ENCODE peak calls at places on chromosomes 3 and 15, in five cellular contexts. One of them, this sample, is unnamed.

GRCh38 chr3:127389415-127389814 is 101.6 kb upstream of the PRR20G start:
- DNase-seq in NB4: no peak
- DNase-seq in pancreas: no peak
- DNase-seq in fibroblast of pulmonary artery: no peak
- DNase-seq in AG04450: no peak
- DNase-seq in this sample: no peak

GRCh38 chr15:52726195-52726594 is 47.0 kb upstream of the ATOSA start:
- DNase-seq in NB4: no peak
- DNase-seq in fibroblast of pulmonary artery: no peak
- DNase-seq in AG04450: no peak
- DNase-seq in pancreas: no peak
- DNase-seq in this sample: no peak

GRCh38 chr3:114093596-114093995 is 37.1 kb downstream of the QTRT2 start:
- DNase-seq in fibroblast of pulmonary artery: peak
- DNase-seq in NB4: peak
- DNase-seq in AG04450: peak
- DNase-seq in pancreas: no peak
- DNase-seq in this sample: peak

GRCh38 chr3:126353694-126354321 is 3.4 kb downstream of the KLF15 start:
- DNase-seq in AG04450: no peak
- DNase-seq in fibroblast of pulmonary artery: no peak
- DNase-seq in pancreas: no peak
- DNase-seq in NB4: no peak
- DNase-seq in this sample: no peak

GRCh38 chr15:100783296-100783695 is 96.3 kb upstream of the ALDH1A3 start:
- DNase-seq in NB4: no peak
- DNase-seq in fibroblast of pulmonary artery: no peak
- DNase-seq in pancreas: no peak
- DNase-seq in AG04450: no peak
- DNase-seq in this sample: no peak

GRCh38 chr3:148235566-148235965 is 462.1 kb upstream of the AGTR1 start:
- DNase-seq in AG04450: no peak
- DNase-seq in fibroblast of pulmonary artery: no peak
- DNase-seq in pancreas: no peak
- DNase-seq in NB4: no peak
- DNase-seq in this sample: no peak

GRCh38 chr3:28576590-28577220 is 228.1 kb upstream of the AZI2 start:
- DNase-seq in pancreas: no peak
- DNase-seq in fibroblast of pulmonary artery: no peak
- DNase-seq in AG04450: no peak
- DNase-seq in NB4: no peak
- DNase-seq in this sample: no peak

GRCh38 chr3:141659821-141660597 is 78.1 kb upstream of the RNF7 start:
- DNase-seq in fibroblast of pulmonary artery: no peak
- DNase-seq in NB4: peak
- DNase-seq in pancreas: peak
- DNase-seq in AG04450: no peak
- DNase-seq in this sample: no peak

GRCh38 chr15:63983071-63983711 is 63.1 kb downstream of the DAPK2 start:
- DNase-seq in AG04450: no peak
- DNase-seq in fibroblast of pulmonary artery: no peak
- DNase-seq in pancreas: no peak
- DNase-seq in NB4: peak
- DNase-seq in this sample: no peak

GRCh38 chr3:188123170-188123920 is 30.6 kb upstream of the LPP start:
- DNase-seq in NB4: peak
- DNase-seq in AG04450: no peak
- DNase-seq in fibroblast of pulmonary artery: peak
- DNase-seq in pancreas: no peak
- DNase-seq in this sample: no peak

GRCh38 chr3:32106929-32107362 is 526 bp downstream of the GPD1L start:
- DNase-seq in fibroblast of pulmonary artery: peak
- DNase-seq in pancreas: peak
- DNase-seq in AG04450: no peak
- DNase-seq in NB4: peak
- DNase-seq in this sample: no peak

GRCh38 chr3:182142928-182143327 is 431.2 kb downstream of the SOX2 start:
- DNase-seq in pancreas: no peak
- DNase-seq in AG04450: no peak
- DNase-seq in NB4: no peak
- DNase-seq in fibroblast of pulmonary artery: no peak
- DNase-seq in this sample: no peak

GRCh38 chr15:40775740-40776536 is 6.2 kb downstream of the C15orf62 start:
- DNase-seq in fibroblast of pulmonary artery: no peak
- DNase-seq in NB4: no peak
- DNase-seq in AG04450: no peak
- DNase-seq in pancreas: no peak
- DNase-seq in this sample: no peak

GRCh38 chr3:30622047-30622545 is 15.7 kb downstream of the TGFBR2 start:
- DNase-seq in NB4: no peak
- DNase-seq in pancreas: no peak
- DNase-seq in AG04450: no peak
- DNase-seq in fibroblast of pulmonary artery: no peak
- DNase-seq in this sample: no peak
- H3K4me3 ChIP-seq in NB4: no peak
- H3K4me3 ChIP-seq in pancreas: no peak
- H3K4me3 ChIP-seq in AG04450: no peak
- H3K4me3 ChIP-seq in fibroblast of pulmonary artery: no peak
- H3K4me3 ChIP-seq in this sample: no peak

GRCh38 chr15:62904511-62904910 is 138.0 kb upstream of the TPM1 start:
- DNase-seq in AG04450: no peak
- DNase-seq in NB4: no peak
- DNase-seq in pancreas: no peak
- DNase-seq in fibroblast of pulmonary artery: no peak
- DNase-seq in this sample: no peak
- TF ChIP-seq CTCF in AG04450: no peak
- TF ChIP-seq CTCF in NB4: no peak
- TF ChIP-seq CTCF in pancreas: no peak
- TF ChIP-seq CTCF in fibroblast of pulmonary artery: no peak
- TF ChIP-seq CTCF in this sample: no peak

GRCh38 chr15:72227720-72228119 is 3.3 kb downstream of the PKM start:
- DNase-seq in pancreas: no peak
- DNase-seq in NB4: peak
- DNase-seq in AG04450: no peak
- DNase-seq in fibroblast of pulmonary artery: no peak
- DNase-seq in this sample: no peak
- H3K4me3 ChIP-seq in pancreas: no peak
- H3K4me3 ChIP-seq in NB4: peak
- H3K4me3 ChIP-seq in AG04450: peak
- H3K4me3 ChIP-seq in fibroblast of pulmonary artery: peak
- H3K4me3 ChIP-seq in this sample: peak

DNA sequence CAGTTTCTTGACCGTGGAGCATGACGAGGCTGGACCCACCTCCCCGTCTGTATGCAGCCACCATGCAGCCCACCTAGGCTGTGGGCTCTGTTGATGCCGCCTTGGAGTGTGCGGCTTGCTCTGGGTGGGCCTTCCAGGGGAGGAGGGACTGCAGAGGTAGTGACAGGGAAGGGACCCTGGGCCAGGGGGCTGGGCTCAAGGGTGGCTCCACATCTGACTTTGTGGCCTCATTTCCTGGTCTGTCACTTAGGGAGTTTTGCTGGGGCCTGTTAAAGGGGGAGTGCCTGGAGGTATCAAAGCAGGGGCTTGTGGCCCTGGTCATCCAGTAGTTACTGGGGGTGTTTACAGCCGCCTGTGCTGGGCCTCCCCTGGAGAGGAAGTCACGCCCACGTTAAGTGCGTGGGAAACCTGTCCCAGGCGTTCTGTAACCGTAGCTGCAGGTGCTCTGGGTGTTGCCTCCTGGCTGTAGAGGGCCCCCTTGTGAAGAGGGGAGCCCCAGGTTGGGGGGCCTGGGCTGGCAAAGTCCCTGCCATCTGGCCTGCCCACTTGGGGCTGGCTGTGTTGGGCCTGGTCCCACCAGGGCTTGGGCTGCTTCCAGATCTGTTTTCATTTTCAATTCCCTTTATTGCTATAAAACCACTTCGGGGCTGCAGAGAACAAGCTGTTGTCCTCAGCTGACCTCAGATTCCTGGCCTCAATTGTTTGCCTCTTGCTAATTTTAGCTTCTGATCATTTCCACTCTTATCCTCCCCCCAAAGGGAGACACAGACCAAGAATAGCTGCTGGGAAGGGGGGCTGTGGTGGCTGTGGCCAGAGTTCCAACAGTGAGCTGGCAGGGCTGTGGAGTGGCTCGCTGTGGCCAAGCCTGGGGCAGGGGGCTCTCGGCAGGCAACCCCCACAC is 26.5 kb downstream of the KLF13 start:
- DNase-seq in AG04450: peak
- DNase-seq in NB4: peak
- DNase-seq in fibroblast of pulmonary artery: peak
- DNase-seq in pancreas: peak
- DNase-seq in this sample: peak
- TF ChIP-seq CTCF in AG04450: no peak
- TF ChIP-seq CTCF in NB4: no peak
- TF ChIP-seq CTCF in fibroblast of pulmonary artery: no peak
- TF ChIP-seq CTCF in pancreas: no peak
- TF ChIP-seq CTCF in this sample: no peak

GRCh38 chr3:136351905-136352304 is 101.8 kb downstream of the PCCB start:
- DNase-seq in AG04450: no peak
- DNase-seq in pancreas: no peak
- DNase-seq in fibroblast of pulmonary artery: no peak
- DNase-seq in NB4: no peak
- DNase-seq in this sample: no peak

GRCh38 chr3:136353461-136353860 is 103.3 kb downstream of the PCCB start:
- DNase-seq in fibroblast of pulmonary artery: no peak
- DNase-seq in pancreas: no peak
- DNase-seq in NB4: no peak
- DNase-seq in AG04450: no peak
- DNase-seq in this sample: no peak

GRCh38 chr3:136351351-136351750 is 101.2 kb downstream of the PCCB start:
- DNase-seq in pancreas: no peak
- DNase-seq in AG04450: no peak
- DNase-seq in NB4: no peak
- DNase-seq in fibroblast of pulmonary artery: no peak
- DNase-seq in this sample: no peak

GRCh38 chr3:136350557-136350956 is 100.4 kb downstream of the PCCB start:
- DNase-seq in NB4: no peak
- DNase-seq in pancreas: no peak
- DNase-seq in fibroblast of pulmonary artery: peak
- DNase-seq in AG04450: peak
- DNase-seq in this sample: no peak

DNA sequence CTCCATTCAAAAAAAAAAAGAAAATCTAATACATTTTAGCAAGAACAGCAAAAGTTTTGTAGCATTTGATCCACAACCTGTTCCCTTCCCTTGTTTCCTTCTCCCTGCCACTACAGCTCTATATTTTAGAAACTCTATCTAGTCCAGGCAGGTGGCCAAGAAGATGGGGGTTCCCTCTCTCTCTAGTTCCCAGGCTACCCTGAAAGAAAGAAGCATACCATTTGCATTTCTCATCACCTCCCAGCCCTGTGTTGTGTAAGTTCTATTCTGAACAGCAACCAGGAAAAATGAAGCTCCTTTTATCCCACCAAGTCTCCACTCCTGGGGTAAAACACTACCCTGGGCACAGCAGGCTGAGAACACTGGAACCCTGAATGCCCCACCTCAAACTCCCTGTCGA is 100.0 kb downstream of the PCCB start:
- DNase-seq in pancreas: no peak
- DNase-seq in fibroblast of pulmonary artery: peak
- DNase-seq in NB4: no peak
- DNase-seq in AG04450: peak
- DNase-seq in this sample: peak
- H3K4me3 ChIP-seq in pancreas: no peak
- H3K4me3 ChIP-seq in fibroblast of pulmonary artery: no peak
- H3K4me3 ChIP-seq in NB4: no peak
- H3K4me3 ChIP-seq in AG04450: peak
- H3K4me3 ChIP-seq in this sample: no peak

GRCh38 chr15:93221754-93222153 is 132.7 kb upstream of the RGMA start:
- DNase-seq in NB4: no peak
- DNase-seq in fibroblast of pulmonary artery: no peak
- DNase-seq in pancreas: no peak
- DNase-seq in AG04450: no peak
- DNase-seq in this sample: no peak
- TF ChIP-seq CTCF in NB4: no peak
- TF ChIP-seq CTCF in fibroblast of pulmonary artery: no peak
- TF ChIP-seq CTCF in pancreas: no peak
- TF ChIP-seq CTCF in AG04450: no peak
- TF ChIP-seq CTCF in this sample: no peak

GRCh38 chr3:4939276-4939675 is 40.0 kb upstream of the BHLHE40 start:
- DNase-seq in fibroblast of pulmonary artery: peak
- DNase-seq in AG04450: no peak
- DNase-seq in NB4: no peak
- DNase-seq in pancreas: no peak
- DNase-seq in this sample: no peak
- H3K4me3 ChIP-seq in fibroblast of pulmonary artery: no peak
- H3K4me3 ChIP-seq in AG04450: no peak
- H3K4me3 ChIP-seq in NB4: no peak
- H3K4me3 ChIP-seq in pancreas: no peak
- H3K4me3 ChIP-seq in this sample: no peak

This sample was measured in retinal pigment epithelial cell.